ENCODE peak calls at places on chromosomes 2 and 18, in five cellular contexts. E, R, H, D and K are unnamed samples.

GRCh38 chr2:83817511-83817910 is 641.6 kb downstream of the SUCLG1 start:
- DNase-seq in D (no peak), E (no peak), R (no peak), H (no peak), K (no peak)

GRCh38 chr2:30334738-30335426 is 103.5 kb downstream of the LBH start:
- DNase-seq in R (peak; percentile 61), E (no peak), D (peak; percentile 42), H (no peak), K (no peak)

GRCh38 chr18:54775686-54776085 is 52.6 kb upstream of the RAB27B start:
- DNase-seq in H (no peak), E (no peak), R (no peak), D (peak; percentile 15), K (no peak)

GRCh38 chr18:49137093-49137492 is 186.3 kb upstream of the SMAD7 start:
- DNase-seq in H (no peak), E (no peak), D (no peak), R (no peak), K (no peak)

GRCh38 chr18:76388891-76389423 is 106.1 kb downstream of the ZNF516 start:
- DNase-seq in E (no peak), R (peak; percentile 42), D (no peak), H (no peak), K (no peak)

GRCh38 chr18:36449451-36449850 is 151.9 kb downstream of the FHOD3 start:
- DNase-seq in D (no peak), E (no peak), R (no peak), H (no peak), K (no peak)

GRCh38 chr2:97995026-97995733 is 568 bp downstream of the TMEM131 start:
- DNase-seq in H (no peak), R (peak; percentile 83), D (peak; percentile 88), E (no peak), K (peak; percentile 38)

GRCh38 chr2:36780231-36780808 is 83.8 kb downstream of the VIT start:
- DNase-seq in H (no peak), R (no peak), D (peak; percentile 65), E (no peak), K (no peak)

GRCh38 chr18:28767781-28768211 is 590.9 kb upstream of the CDH2 start:
- DNase-seq in D (no peak), E (no peak), R (no peak), H (no peak), K (no peak)

GRCh38 chr2:50820176-50820575 is 211.8 kb downstream of the NRXN1 start:
- DNase-seq in R (no peak), H (no peak), D (no peak), E (no peak), K (no peak)

GRCh38 chr2:189751080-189751658 is 11.4 kb downstream of the OSGEPL1 start:
- DNase-seq in D (peak; percentile 49), E (no peak), H (no peak), R (peak; percentile 69), K (peak; percentile 13)

GRCh38 chr2:174877796-174878195 is 113.5 kb upstream of the CHRNA1 start:
- DNase-seq in R (no peak), H (no peak), D (peak; percentile 39), E (no peak), K (no peak)

DNA sequence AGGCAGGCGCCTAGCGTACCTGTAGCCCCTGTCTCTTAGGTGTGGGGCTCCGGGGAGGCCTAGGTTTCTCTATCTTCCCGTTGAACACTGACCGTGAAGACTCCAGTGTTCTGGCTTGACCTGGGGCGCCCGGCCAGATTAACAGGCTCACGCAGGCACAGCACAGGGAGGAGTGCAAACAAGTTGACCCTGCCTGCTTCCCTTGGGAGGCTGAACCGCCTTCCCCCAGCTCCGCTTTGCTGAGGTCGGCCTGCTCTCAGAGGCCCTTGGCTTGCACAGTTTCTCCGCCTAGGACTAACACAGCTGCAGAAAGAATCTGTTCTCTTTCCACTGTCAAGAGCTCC is 567 bp downstream of the PCYOX1 start:
- DNase-seq in R (peak; percentile 62), H (no peak), E (peak; percentile 83), D (peak; percentile 56), K (no peak)
- H3K27ac ChIP-seq in R (peak overlapping the region; percentile 86), H (peak overlapping the region; percentile 96), E (peak overlapping the region; percentile 84), D (peak overlapping the region; percentile 7), K (peak overlapping the region; percentile 54)

DNA sequence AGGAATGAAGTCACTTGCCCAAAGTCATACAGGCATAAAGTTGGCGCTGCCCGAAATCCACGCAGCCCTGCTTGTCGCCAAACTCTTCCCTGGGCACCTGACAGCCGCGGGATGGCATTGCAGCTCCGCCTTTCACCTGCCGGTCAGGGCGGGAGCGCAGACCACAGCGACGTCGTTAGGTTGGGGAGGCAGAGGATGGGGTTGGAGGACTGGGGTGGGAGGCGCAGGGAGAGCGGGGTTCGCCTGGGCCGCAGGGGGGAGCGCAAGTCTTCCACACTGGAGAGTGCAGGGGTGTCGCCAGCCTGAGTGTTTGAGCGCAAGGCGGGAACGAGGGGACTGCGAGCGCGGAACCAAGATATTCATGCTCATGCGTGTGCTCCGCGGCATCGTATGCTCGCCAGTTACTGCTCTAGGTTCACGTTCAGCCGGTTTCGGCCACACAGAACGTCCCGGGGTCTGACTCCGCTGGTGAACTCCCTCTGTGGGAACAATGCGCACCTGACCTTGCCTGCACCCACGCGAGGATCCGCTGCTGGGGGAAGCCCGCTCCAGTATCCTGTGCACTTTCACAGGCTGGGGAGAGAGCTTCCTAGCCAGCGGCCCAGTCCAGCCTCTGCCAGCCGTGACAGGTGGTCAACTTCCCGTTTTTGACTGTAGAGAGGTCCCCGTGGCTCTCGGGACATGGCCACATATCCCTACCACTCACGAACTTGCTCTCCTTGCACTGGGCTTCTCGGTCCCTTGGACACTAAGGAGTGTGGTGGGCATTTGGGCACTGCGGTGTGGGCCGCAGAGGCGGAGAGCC is 767 bp upstream of the NPPC start:
- DNase-seq in D (peak; percentile 49), R (peak; percentile 45), H (no peak), E (peak; percentile 65), K (no peak)
- TF ChIP-seq CTCF in D (no peak), R (no peak), H (no peak), E (no peak), K (no peak)

GRCh38 chr2:105777506-105778343 is 33.0 kb downstream of the NCK2 start:
- DNase-seq in R (peak; percentile 47), D (no peak), E (no peak), H (no peak), K (no peak)

GRCh38 chr2:105774781-105775337 is 30.1 kb downstream of the NCK2 start:
- DNase-seq in D (no peak), R (peak; percentile 19), H (no peak), E (no peak), K (no peak)

GRCh38 chr2:105777071-105777482 is 32.4 kb downstream of the NCK2 start:
- DNase-seq in D (no peak), R (peak; percentile 70), E (no peak), H (no peak), K (peak; percentile 46)

GRCh38 chr2:105776560-105776928 is 31.8 kb downstream of the NCK2 start:
- DNase-seq in R (no peak), E (no peak), D (no peak), H (no peak), K (no peak)

GRCh38 chr2:105775809-105776559 is 31.3 kb downstream of the NCK2 start:
- DNase-seq in E (no peak), R (peak; percentile 80), H (no peak), D (peak; percentile 44), K (no peak)
- H3K27ac ChIP-seq in E (peak overlapping the region; percentile 42), R (peak overlapping the region; percentile 75), H (no peak overlapping the region), D (no peak overlapping the region), K (peak overlapping the region; percentile 64)

DNA sequence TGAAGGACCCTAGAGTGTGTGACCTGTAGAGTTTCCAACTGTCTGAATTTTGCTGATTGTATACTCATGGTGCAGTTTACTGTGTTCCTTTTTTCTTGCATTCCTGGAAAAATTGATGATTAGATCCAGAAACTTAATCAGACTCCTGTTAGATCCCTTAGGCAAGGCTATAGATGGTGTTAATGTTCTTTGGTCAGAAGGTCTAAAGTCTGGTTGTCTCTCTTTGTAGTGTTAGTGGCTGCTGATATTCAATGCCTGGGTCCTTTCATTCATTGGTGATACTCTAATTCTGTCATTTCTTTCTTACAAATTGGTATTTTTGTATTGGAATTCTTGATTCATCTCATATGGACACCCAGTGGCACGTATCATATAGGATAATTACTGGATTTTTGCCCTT is 6.3 kb downstream of the CCNT2 start:
- DNase-seq in E (no peak), R (no peak), H (no peak), D (no peak), K (no peak)
- TF ChIP-seq CTCF in E (no peak), R (no peak), H (no peak), D (no peak), K (no peak)

GRCh38 chr2:239488078-239488590 is 87.3 kb upstream of the HDAC4 start:
- DNase-seq in H (no peak), R (no peak), D (no peak), E (no peak), K (no peak)

GRCh38 chr2:239484571-239485355 is 83.9 kb upstream of the HDAC4 start:
- DNase-seq in R (no peak), H (no peak), E (no peak), D (no peak), K (no peak)

GRCh38 chr2:239482801-239483712 is 82.2 kb upstream of the HDAC4 start:
- DNase-seq in H (no peak), R (no peak), E (no peak), D (no peak), K (no peak)

GRCh38 chr2:239487272-239487671 is 86.5 kb upstream of the HDAC4 start:
- DNase-seq in E (no peak), H (no peak), R (no peak), D (no peak), K (no peak)

DNA sequence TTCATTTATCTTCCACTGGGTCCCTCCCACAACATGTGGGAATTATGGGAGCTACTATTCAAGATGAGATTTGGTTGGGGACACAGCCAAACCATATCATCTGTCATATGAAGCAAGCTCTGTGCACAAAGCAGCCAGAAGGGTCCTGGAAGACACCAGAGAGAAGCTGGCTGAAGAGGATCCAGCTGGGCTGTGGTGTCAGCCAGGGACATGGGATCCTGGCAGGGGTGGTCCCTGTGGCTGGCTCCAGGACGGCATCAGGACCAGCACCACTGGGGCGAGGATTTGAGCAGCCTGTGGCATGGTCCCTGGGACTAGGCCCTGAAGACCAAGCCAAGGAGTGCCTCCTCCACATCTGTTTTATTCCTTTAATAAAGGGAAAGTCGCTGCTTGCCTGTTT is 84.8 kb upstream of the HDAC4 start:
- DNase-seq in E (no peak), D (no peak), H (no peak), R (no peak), K (no peak)
- H3K27ac ChIP-seq in E (no peak overlapping the region), D (no peak overlapping the region), H (no peak overlapping the region), R (no peak overlapping the region), K (no peak overlapping the region)

GRCh38 chr2:68091439-68092034 is 28.7 kb upstream of the C1D start:
- DNase-seq in E (no peak), D (no peak), H (no peak), R (no peak), K (no peak)

GRCh38 chr2:68083346-68083745 is 20.5 kb upstream of the C1D start:
- DNase-seq in R (no peak), D (no peak), H (no peak), E (no peak), K (no peak)

GRCh38 chr2:68089961-68090360 is 27.2 kb upstream of the C1D start:
- DNase-seq in D (no peak), R (no peak), E (no peak), H (no peak), K (no peak)

GRCh38 chr2:68088950-68089349 is 26.1 kb upstream of the C1D start:
- DNase-seq in E (no peak), R (no peak), H (no peak), D (no peak), K (no peak)

GRCh38 chr2:68086166-68086565 is 23.4 kb upstream of the C1D start:
- DNase-seq in D (no peak), R (no peak), H (no peak), E (no peak), K (no peak)
- TF ChIP-seq CTCF in D (no peak), R (no peak), H (no peak), E (no peak), K (no peak)

GRCh38 chr2:85550476-85550875 is 10.8 kb downstream of the GGCX start:
- DNase-seq in E (no peak), D (no peak), R (no peak), H (no peak), K (no peak)
- H3K27ac ChIP-seq in E (no peak overlapping the region), D (peak overlapping the region; percentile 42), R (no peak overlapping the region), H (no peak overlapping the region), K (no peak overlapping the region)